ENCODE peak calls at places on chromosomes 5 and 9, in five cellular contexts. P is sigmoid colon, X is transverse colon, F is stomach, B is upper lobe of left lung. Q is an unnamed sample.

GRCh38 chr9:3525088-3525835 is 539 bp downstream of the RFX3 start:
- DNase-seq in P (no peak), X (no peak), F (no peak), B (no peak), Q (no peak)

GRCh38 chr5:176667637-176668036 is 20.4 kb downstream of the TSPAN17 start:
- DNase-seq in P (no peak), X (no peak), F (no peak), B (no peak), Q (no peak)

GRCh38 chr9:120544441-120544840 is 35.5 kb downstream of the CDK5RAP2 start:
- DNase-seq in P (no peak), X (no peak), F (no peak), B (no peak), Q (no peak)

GRCh38 chr5:120803282-120803681 is 339.2 kb downstream of the PRR16 start:
- DNase-seq in P (no peak), X (no peak), F (no peak), B (no peak), Q (no peak)

GRCh38 chr9:131747352-131747751 is 7.5 kb upstream of the RAPGEF1 start:
- DNase-seq in P (no peak), X (no peak), F (no peak), B (no peak), Q (no peak)

GRCh38 chr5:151040211-151040747 is 19.9 kb downstream of the GPX3 start:
- DNase-seq in P (no peak), X (no peak), F (no peak), B (no peak), Q (no peak)

GRCh38 chr9:33923079-33923478 is 106.1 kb downstream of the UBE2R2 start:
- DNase-seq in P (no peak), X (no peak), F (no peak), B (no peak), Q (no peak)

GRCh38 chr5:78467744-78468357 is 107.4 kb downstream of the SCAMP1 start:
- DNase-seq in P (no peak), X (no peak), F (no peak), B (no peak), Q (no peak)

GRCh38 chr9:86315088-86315487 is 32.8 kb upstream of the ISCA1 start:
- DNase-seq in P (no peak), X (no peak), F (no peak), B (no peak), Q (no peak)

GRCh38 chr9:101226803-101227202 is 158.0 kb downstream of the BAAT start:
- DNase-seq in P (no peak), X (no peak), F (no peak), B (no peak), Q (no peak)

GRCh38 chr9:129272348-129273025 is 94.4 kb upstream of the IER5L start:
- DNase-seq in P (peak), X (no peak), F (no peak), B (peak), Q (no peak)
- TF ChIP-seq POLR2AphosphoS5 in P (no peak), X (no peak), F (no peak), B (no peak), Q (no peak)

GRCh38 chr9:127714020-127714835 is 1.2 kb downstream of the PTRH1 start:
- DNase-seq in P (no peak), X (no peak), F (no peak), B (no peak), Q (no peak)

GRCh38 chr9:127716412-127716811 is 533 bp downstream of the TTC16 start:
- DNase-seq in P (no peak), X (no peak), F (no peak), B (no peak), Q (no peak)

GRCh38 chr9:127717766-127718165 is 1.9 kb downstream of the TTC16 start:
- DNase-seq in P (no peak), X (no peak), F (peak), B (no peak), Q (no peak)

GRCh38 chr9:127714916-127715442 is 484 bp downstream of the PTRH1 start:
- DNase-seq in P (no peak), X (peak), F (peak), B (peak), Q (peak)

DNA sequence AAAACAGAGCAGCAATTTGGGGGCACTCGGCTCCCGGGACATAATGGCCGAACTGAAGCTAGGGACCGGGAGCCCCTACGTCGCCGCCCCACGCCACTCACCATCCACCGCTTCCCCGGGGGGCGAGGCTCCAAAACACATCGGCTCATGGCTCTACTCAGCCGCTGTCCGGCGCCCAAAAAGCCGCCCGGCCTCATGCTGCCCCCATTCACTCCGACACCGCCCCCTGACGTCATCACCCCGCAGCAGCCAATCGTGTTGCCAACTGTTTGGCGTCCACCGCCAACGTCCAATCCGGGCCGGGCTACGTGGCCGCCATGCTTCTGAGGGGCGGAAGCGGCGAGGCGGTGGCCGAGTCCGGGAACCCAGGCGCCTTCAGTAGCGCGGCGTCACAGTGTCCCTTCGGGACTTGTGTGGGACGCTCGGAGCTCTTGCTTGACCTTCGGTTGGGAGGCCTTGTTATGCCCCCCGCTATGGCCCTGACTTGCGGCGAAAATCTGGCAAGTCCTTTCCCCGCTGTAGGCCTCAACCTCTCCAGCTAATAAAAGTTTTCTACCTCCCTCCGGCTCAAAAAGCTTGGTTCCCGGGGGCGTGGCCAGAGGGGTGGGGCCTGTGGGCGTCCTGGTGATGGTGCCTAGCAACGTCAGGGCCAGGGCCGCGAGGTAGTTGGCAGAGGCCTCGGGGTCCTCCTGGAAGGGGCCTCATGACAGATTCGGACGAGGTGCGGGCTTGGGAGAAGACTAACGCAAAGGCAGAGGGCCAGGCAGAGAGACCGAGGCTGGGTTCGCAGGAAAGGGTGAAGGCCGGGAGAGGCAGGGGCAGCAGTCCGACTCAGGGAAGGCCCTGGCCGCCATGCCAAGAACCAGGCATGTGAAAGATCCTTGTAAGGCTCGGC is at the start of the genes PTRH1 and TTC16:
- DNase-seq in P (peak), X (peak), F (peak), B (peak), Q (peak)
- TF ChIP-seq POLR2A in P (peak), X (peak), F (peak), B (no peak), Q (no peak)

GRCh38 chr9:81028504-81028903 is 660.8 kb downstream of the TLE1 start:
- DNase-seq in P (no peak), X (no peak), F (no peak), B (no peak), Q (no peak)
- TF ChIP-seq POLR2AphosphoS5 in P (no peak), X (no peak), F (no peak), B (no peak), Q (no peak)

GRCh38 chr5:136655429-136655828 is 290.1 kb upstream of the TRPC7 start:
- DNase-seq in P (no peak), X (no peak), F (no peak), B (no peak), Q (no peak)
- TF ChIP-seq POLR2A in P (no peak), X (no peak), F (no peak), B (no peak), Q (no peak)

GRCh38 chr9:129637673-129638439 is 4.1 kb downstream of the ASB6 start:
- DNase-seq in P (no peak), X (no peak), F (no peak), B (no peak), Q (no peak)

GRCh38 chr9:129633848-129634247 is 7.9 kb downstream of the NTMT1 start:
- DNase-seq in P (no peak), X (no peak), F (no peak), B (no peak), Q (no peak)

GRCh38 chr9:129637102-129637501 is 4.8 kb downstream of the ASB6 start:
- DNase-seq in P (no peak), X (no peak), F (no peak), B (no peak), Q (no peak)

GRCh38 chr9:129633207-129633606 is 7.2 kb downstream of the NTMT1 start:
- DNase-seq in P (no peak), X (no peak), F (no peak), B (no peak), Q (no peak)

GRCh38 chr9:129635099-129635803 is 6.7 kb downstream of the ASB6 start:
- DNase-seq in P (no peak), X (no peak), F (no peak), B (no peak), Q (no peak)
- TF ChIP-seq POLR2AphosphoS5 in P (no peak), X (no peak), F (no peak), B (no peak), Q (peak)

GRCh38 chr5:112372543-112372942 is 46.5 kb downstream of the EPB41L4A start:
- DNase-seq in P (no peak), X (no peak), F (no peak), B (no peak), Q (no peak)
- TF ChIP-seq POLR2A in P (no peak), X (no peak), F (no peak), B (no peak), Q (no peak)

GRCh38 chr5:156641690-156642089 is 208.4 kb upstream of the PPP1R2B start:
- DNase-seq in P (no peak), X (no peak), F (no peak), B (no peak), Q (no peak)

GRCh38 chr5:156647034-156647451 is 203.1 kb upstream of the PPP1R2B start:
- DNase-seq in P (no peak), X (no peak), F (no peak), B (no peak), Q (no peak)
- TF ChIP-seq POLR2AphosphoS5 in P (no peak), X (no peak), F (no peak), B (no peak), Q (no peak)

GRCh38 chr5:117188207-117188606 is 613.6 kb upstream of the SEMA6A start:
- DNase-seq in P (no peak), X (no peak), F (no peak), B (no peak), Q (no peak)
- TF ChIP-seq POLR2A in P (no peak), X (no peak), F (no peak), B (no peak), Q (no peak)

DNA sequence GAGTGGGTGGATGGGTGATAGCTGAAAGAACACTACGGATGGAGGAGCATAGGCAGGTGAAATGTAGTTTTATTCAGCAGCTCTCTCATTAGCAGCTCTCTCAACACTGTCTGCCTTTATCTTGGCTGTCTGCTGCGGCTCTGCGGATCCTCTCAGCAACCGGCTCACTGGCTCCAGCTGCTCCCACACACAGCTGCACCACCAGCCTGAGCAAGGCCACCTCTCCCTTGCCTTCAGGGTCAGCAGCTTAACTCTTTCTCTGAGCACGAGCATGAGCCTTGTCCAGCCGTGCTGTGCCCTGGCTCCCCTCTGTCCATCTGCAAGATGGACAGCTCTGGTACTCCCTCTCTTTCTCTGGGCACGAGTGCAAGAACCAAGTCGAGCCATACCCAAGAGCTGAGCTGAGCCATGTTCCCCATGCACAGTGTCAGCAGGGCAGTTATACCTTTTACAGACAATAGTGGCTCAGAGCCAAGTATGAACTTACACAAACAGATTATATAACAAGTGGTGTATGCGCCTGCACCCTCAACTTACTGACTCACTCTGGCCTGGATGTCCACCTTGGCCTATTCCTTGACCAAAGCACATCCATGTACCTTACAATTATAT is 108.5 kb downstream of the MACIR start:
- DNase-seq in P (no peak), X (no peak), F (no peak), B (no peak), Q (no peak)
- TF ChIP-seq POLR2AphosphoS5 in P (no peak), X (no peak), F (no peak), B (no peak), Q (no peak)

Q was measured in GM12891.